ENCODE peak calls at places on chromosomes 6 and 20, in five cellular contexts. Q is GM06990, F is neuronal stem cell, A is lower lobe of right lung, O is DND-41. L is an unnamed sample.

GRCh38 chr6:2119275-2119674 is 126.1 kb downstream of the GMDS start:
- DNase-seq in Q (no peak), F (no peak), A (no peak), O (no peak), L (no peak)

GRCh38 chr6:95841560-95841959 is 174.2 kb upstream of the FUT9 start:
- DNase-seq in Q (no peak), F (no peak), A (no peak), O (no peak), L (no peak)

GRCh38 chr6:155509743-155510475 is 54.3 kb upstream of the NOX3 start:
- DNase-seq in Q (no peak), F (no peak), A (no peak), O (no peak), L (no peak)

GRCh38 chr6:74733830-74734591 is 471.8 kb downstream of the COL12A1 start:
- DNase-seq in Q (no peak), F (no peak), A (no peak), O (no peak), L (no peak)

GRCh38 chr6:6686748-6687601 is 98.5 kb downstream of the LY86 start:
- DNase-seq in Q (no peak), F (peak; percentile 90), A (peak; percentile 98), O (peak; percentile 30), L (peak; percentile 99)

GRCh38 chr20:38113401-38114325 is 51.4 kb downstream of the TGM2 start:
- DNase-seq in Q (no peak), F (no peak), A (no peak), O (peak; percentile 19), L (peak; percentile 63)

GRCh38 chr20:57392130-57392445 is 892 bp downstream of the RBM38 start:
- DNase-seq in Q (no peak), F (no peak), A (peak; percentile 45), O (no peak), L (no peak)

GRCh38 chr6:43807228-43808061 is 37.4 kb downstream of the VEGFA start:
- DNase-seq in Q (no peak), F (no peak), A (peak; percentile 69), O (peak; percentile 61), L (peak; percentile 44)

GRCh38 chr20:44170796-44171410 is 16.1 kb downstream of the JPH2 start:
- DNase-seq in Q (no peak), F (no peak), A (no peak), O (no peak), L (no peak)

GRCh38 chr6:140541288-140541687 is 1166.8 kb upstream of the CITED2 start:
- DNase-seq in Q (no peak), F (no peak), A (no peak), O (no peak), L (no peak)

GRCh38 chr20:41425180-41425884 is 58.7 kb upstream of the EMILIN3 start:
- DNase-seq in Q (no peak), F (no peak), A (no peak), O (no peak), L (no peak)

GRCh38 chr6:53014034-53014433 is 18.9 kb upstream of the GSTA4 start:
- DNase-seq in Q (no peak), F (no peak), A (no peak), O (no peak), L (no peak)

GRCh38 chr20:38155811-38156210 is 9.3 kb downstream of the TGM2 start:
- DNase-seq in Q (no peak), F (no peak), A (peak; percentile 31), O (no peak), L (no peak)

GRCh38 chr6:28922841-28923317 is 906 bp downstream of the TRIM27 start:
- DNase-seq in Q (no peak), F (no peak), A (no peak), O (peak; percentile 55), L (peak; percentile 52)

GRCh38 chr6:126054802-126055201 is 68.5 kb downstream of the TRMT11 start:
- DNase-seq in Q (no peak), F (no peak), A (no peak), O (no peak), L (no peak)

GRCh38 chr20:10209091-10209490 is 9.5 kb upstream of the SNAP25 start:
- DNase-seq in Q (no peak), F (no peak), A (no peak), O (no peak), L (no peak)

GRCh38 chr6:21190701-21191588 is 402.6 kb upstream of the SOX4 start:
- DNase-seq in Q (no peak), F (no peak), A (no peak), O (no peak), L (no peak)

GRCh38 chr6:26240981-26241770 is 123.8 kb upstream of the BTN3A2 start:
- DNase-seq in Q (peak; percentile 69), F (no peak), A (peak; percentile 59), O (no peak), L (peak; percentile 45)

GRCh38 chr6:107977283-107977682 is 19.3 kb upstream of the SEC63 start:
- DNase-seq in Q (no peak), F (no peak), A (no peak), O (no peak), L (no peak)

GRCh38 chr6:87756858-87757257 is 54.8 kb upstream of the AKIRIN2 start:
- DNase-seq in Q (peak; percentile 89), F (no peak), A (peak; percentile 53), O (peak; percentile 6), L (no peak)

GRCh38 chr20:59159822-59160740 is 3.5 kb upstream of the ZNF831 start:
- DNase-seq in Q (no peak), F (no peak), A (no peak), O (no peak), L (no peak)

GRCh38 chr20:49765846-49766541 is 46.6 kb upstream of the SLC9A8 start:
- DNase-seq in Q (no peak), F (no peak), A (no peak), O (no peak), L (no peak)

GRCh38 chr20:46701986-46702385 is 7.5 kb upstream of the SLC2A10 start:
- DNase-seq in Q (no peak), F (no peak), A (no peak), O (no peak), L (no peak)

GRCh38 chr20:38875170-38875993 is 50.8 kb upstream of the FAM83D start:
- DNase-seq in Q (peak; percentile 88), F (no peak), A (no peak), O (peak; percentile 83), L (peak; percentile 43)

GRCh38 chr6:65546894-65547293 is 160.1 kb downstream of the EYS start:
- DNase-seq in Q (no peak), F (no peak), A (no peak), O (no peak), L (no peak)

GRCh38 chr6:22873531-22874136 is 304.3 kb downstream of the HDGFL1 start:
- DNase-seq in Q (no peak), F (no peak), A (no peak), O (no peak), L (no peak)

GRCh38 chr6:6858533-6858982 is 249.2 kb upstream of the RREB1 start:
- DNase-seq in Q (no peak), F (no peak), A (no peak), O (no peak), L (no peak)

GRCh38 chr20:62996596-62996982 is 10.2 kb downstream of the BHLHE23 start:
- DNase-seq in Q (no peak), F (no peak), A (no peak), O (no peak), L (no peak)

GRCh38 chr20:10673176-10673830 is 496 bp downstream of the JAG1 start:
- DNase-seq in Q (peak; percentile 43), F (no peak), A (peak; percentile 59), O (no peak), L (peak; percentile 37)

GRCh38 chr6:42877695-42878094 is 1.7 kb upstream of the RPL7L1 start:
- DNase-seq in Q (no peak), F (no peak), A (no peak), O (no peak), L (peak; percentile 71)

GRCh38 chr6:107144014-107144413 is 28.7 kb upstream of the BEND3 start:
- DNase-seq in Q (no peak), F (no peak), A (no peak), O (no peak), L (no peak)

GRCh38 chr6:145562771-145563615 is 172.3 kb downstream of the EPM2A start:
- DNase-seq in Q (no peak), F (no peak), A (peak; percentile 48), O (no peak), L (no peak)
- H3K4me3 ChIP-seq in Q (no peak overlapping the region), F (no peak overlapping the region), A (no peak overlapping the region), O (no peak overlapping the region), L (no peak overlapping the region)

GRCh38 chr6:133856911-133857310 is 32.0 kb upstream of the TCF21 start:
- DNase-seq in Q (no peak), F (no peak), A (no peak), O (no peak), L (no peak)

GRCh38 chr6:133854633-133855598 is 34.0 kb upstream of the TCF21 start:
- DNase-seq in Q (peak; percentile 23), F (peak; percentile 29), A (no peak), O (no peak), L (no peak)

GRCh38 chr6:133855994-133856393 is 32.9 kb upstream of the TCF21 start:
- DNase-seq in Q (no peak), F (peak; percentile 20), A (no peak), O (no peak), L (no peak)

GRCh38 chr6:133855599-133855972 is 33.3 kb upstream of the TCF21 start:
- DNase-seq in Q (no peak), F (peak; percentile 21), A (no peak), O (no peak), L (no peak)

DNA sequence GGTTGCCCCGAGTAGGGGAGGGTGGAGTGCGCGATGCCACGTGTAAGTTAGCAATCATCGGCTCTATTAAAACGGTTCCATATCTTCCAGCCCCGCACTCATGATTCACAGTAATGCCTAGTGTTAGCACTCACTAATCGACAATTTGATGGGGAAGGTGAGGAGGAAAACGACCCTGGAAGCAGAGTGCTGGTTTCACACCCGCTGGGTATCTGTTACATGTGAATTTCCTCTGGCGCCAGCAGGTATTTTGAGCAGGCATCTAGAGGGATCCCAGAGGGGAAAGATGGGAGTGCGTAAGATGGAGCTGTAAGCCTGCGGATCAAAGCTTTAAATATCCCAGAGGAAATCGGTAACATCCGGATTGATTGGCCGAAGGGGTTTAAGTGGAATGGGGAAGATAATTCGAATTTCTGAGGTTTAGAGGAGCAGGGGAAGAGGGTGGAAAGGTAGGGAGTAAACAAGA is 34.7 kb upstream of the TCF21 start:
- DNase-seq in Q (no peak), F (peak; percentile 31), A (no peak), O (no peak), L (no peak)
- H3K4me3 ChIP-seq in Q (no peak overlapping the region), F (no peak overlapping the region), A (no peak overlapping the region), O (no peak overlapping the region), L (no peak overlapping the region)

GRCh38 chr20:54560357-54560756 is 85.0 kb downstream of the DOK5 start:
- DNase-seq in Q (no peak), F (no peak), A (no peak), O (no peak), L (no peak)
- H3K4me3 ChIP-seq in Q (no peak overlapping the region), F (no peak overlapping the region), A (no peak overlapping the region), O (no peak overlapping the region), L (no peak overlapping the region)

DNA sequence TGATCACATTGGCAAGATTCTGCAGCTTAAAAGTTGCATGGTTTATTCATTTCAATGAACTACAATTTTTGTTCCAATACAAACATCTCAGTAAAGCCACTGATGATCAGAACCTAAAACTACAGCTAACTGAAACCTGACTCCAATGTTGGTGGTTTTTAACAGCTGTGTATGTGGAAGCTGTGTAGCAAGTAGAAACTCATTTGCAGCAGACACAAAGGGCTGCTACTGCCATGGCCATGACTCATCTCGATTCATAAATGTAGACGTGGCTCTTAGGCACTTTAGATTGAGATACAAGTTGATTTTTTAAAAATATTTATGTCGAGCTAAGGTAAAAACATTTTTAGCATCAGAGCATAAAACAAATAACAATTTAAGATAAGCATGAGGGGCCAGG is 19.5 kb upstream of the MAP3K4 start:
- DNase-seq in Q (no peak), F (no peak), A (no peak), O (no peak), L (no peak)
- H3K4me3 ChIP-seq in Q (no peak overlapping the region), F (no peak overlapping the region), A (no peak overlapping the region), O (no peak overlapping the region), L (no peak overlapping the region)